ENCODE peak calls at places on chromosomes 3 and 15, in ten cellular contexts. S, D, W, G, E, U, Q, Z, L and O are unnamed samples.
A peak's percentile ranks its signal among the peaks of the same experiment; 100 is the strongest.

GRCh38 chr3:52301042-52301441 is 13.4 kb downstream of the GLYCTK start:
- DNase-seq in D (no peak), Q (no peak), W (no peak), E (no peak), Z (no peak), S (no peak), L (no peak), G (no peak), U (no peak), O (no peak)

GRCh38 chr3:16906679-16907078 is 21.9 kb downstream of the PLCL2 start:
- DNase-seq in Z (no peak), S (no peak), E (peak; percentile 54), L (no peak), G (no peak), Q (no peak), D (no peak), U (peak; percentile 56), W (no peak), O (peak; percentile 31)

GRCh38 chr15:78360426-78360825 is 20.3 kb downstream of the CRABP1 start:
- DNase-seq in E (no peak), Q (no peak), L (peak; percentile 88), W (no peak), Z (no peak), S (no peak), U (no peak), D (peak; percentile 69), G (no peak), O (no peak)

GRCh38 chr15:58761010-58761388 is 10.1 kb upstream of the MINDY2 start:
- DNase-seq in Z (no peak), L (no peak), U (no peak), S (no peak), G (no peak), D (no peak), W (no peak), Q (no peak), E (no peak), O (no peak)

GRCh38 chr15:58043192-58043903 is 22.2 kb downstream of the ALDH1A2 start:
- DNase-seq in Z (no peak), U (peak; percentile 52), S (peak; percentile 49), Q (peak; percentile 31), G (no peak), E (peak; percentile 49), W (peak; percentile 60), L (no peak), D (peak; percentile 52), O (peak; percentile 64)

GRCh38 chr15:31381801-31382692 is 55.4 kb downstream of the KLF13 start:
- DNase-seq in Q (no peak), S (no peak), L (no peak), G (no peak), D (no peak), Z (no peak), E (no peak), W (no peak), U (no peak), O (no peak)

GRCh38 chr3:24730173-24730572 is 235.5 kb upstream of the THRB start:
- DNase-seq in S (no peak), L (no peak), U (no peak), Q (no peak), G (no peak), Z (no peak), W (no peak), E (no peak), D (no peak), O (no peak)

GRCh38 chr15:42154576-42155355 is 1.7 kb downstream of the PLA2G4F start:
- DNase-seq in D (no peak), W (no peak), Z (no peak), U (no peak), E (no peak), G (no peak), Q (no peak), L (no peak), S (no peak), O (peak; percentile 18)

GRCh38 chr3:9715764-9716437 is 12.3 kb downstream of the CPNE9 start:
- DNase-seq in Q (peak; percentile 61), L (peak; percentile 94), D (peak; percentile 77), G (no peak), S (no peak), E (peak; percentile 78), U (peak; percentile 63), W (no peak), Z (peak; percentile 9), O (peak; percentile 92)

GRCh38 chr3:187131981-187132380 is 7.3 kb downstream of the RPL39L start:
- DNase-seq in L (no peak), E (no peak), D (no peak), Q (no peak), S (no peak), Z (no peak), G (no peak), W (no peak), U (no peak), O (no peak)

GRCh38 chr3:187132666-187133065 is 6.6 kb downstream of the RPL39L start:
- DNase-seq in Z (no peak), G (no peak), L (no peak), E (no peak), U (no peak), D (no peak), Q (no peak), S (no peak), W (no peak), O (no peak)

GRCh38 chr3:187125319-187126031 is 13.8 kb downstream of the RPL39L start:
- DNase-seq in L (no peak), Q (no peak), U (no peak), D (no peak), S (no peak), W (no peak), E (no peak), G (no peak), Z (no peak), O (no peak)

GRCh38 chr3:187136347-187136746 is 2.9 kb downstream of the RPL39L start:
- DNase-seq in U (no peak), W (no peak), E (no peak), L (no peak), Q (no peak), Z (no peak), S (no peak), G (no peak), D (no peak), O (no peak)

GRCh38 chr3:187130346-187131066 is 8.8 kb downstream of the RPL39L start:
- DNase-seq in L (no peak), D (no peak), Q (no peak), Z (peak; percentile 4), W (no peak), E (no peak), U (no peak), S (no peak), G (no peak), O (peak; percentile 80)
- H3K9me3 ChIP-seq in L (no peaks in the 10 kb centered on the region), D (no peaks in the 10 kb centered on the region), Q (no peaks in the 10 kb centered on the region), Z (no peaks in the 10 kb centered on the region), W (peaks cover 3% of the 10 kb centered on the region), E (no peaks in the 10 kb centered on the region), U (no peaks in the 10 kb centered on the region), S (no peaks in the 10 kb centered on the region), G (peaks cover 8% of the 10 kb centered on the region), O (no peaks in the 10 kb centered on the region)

DNA sequence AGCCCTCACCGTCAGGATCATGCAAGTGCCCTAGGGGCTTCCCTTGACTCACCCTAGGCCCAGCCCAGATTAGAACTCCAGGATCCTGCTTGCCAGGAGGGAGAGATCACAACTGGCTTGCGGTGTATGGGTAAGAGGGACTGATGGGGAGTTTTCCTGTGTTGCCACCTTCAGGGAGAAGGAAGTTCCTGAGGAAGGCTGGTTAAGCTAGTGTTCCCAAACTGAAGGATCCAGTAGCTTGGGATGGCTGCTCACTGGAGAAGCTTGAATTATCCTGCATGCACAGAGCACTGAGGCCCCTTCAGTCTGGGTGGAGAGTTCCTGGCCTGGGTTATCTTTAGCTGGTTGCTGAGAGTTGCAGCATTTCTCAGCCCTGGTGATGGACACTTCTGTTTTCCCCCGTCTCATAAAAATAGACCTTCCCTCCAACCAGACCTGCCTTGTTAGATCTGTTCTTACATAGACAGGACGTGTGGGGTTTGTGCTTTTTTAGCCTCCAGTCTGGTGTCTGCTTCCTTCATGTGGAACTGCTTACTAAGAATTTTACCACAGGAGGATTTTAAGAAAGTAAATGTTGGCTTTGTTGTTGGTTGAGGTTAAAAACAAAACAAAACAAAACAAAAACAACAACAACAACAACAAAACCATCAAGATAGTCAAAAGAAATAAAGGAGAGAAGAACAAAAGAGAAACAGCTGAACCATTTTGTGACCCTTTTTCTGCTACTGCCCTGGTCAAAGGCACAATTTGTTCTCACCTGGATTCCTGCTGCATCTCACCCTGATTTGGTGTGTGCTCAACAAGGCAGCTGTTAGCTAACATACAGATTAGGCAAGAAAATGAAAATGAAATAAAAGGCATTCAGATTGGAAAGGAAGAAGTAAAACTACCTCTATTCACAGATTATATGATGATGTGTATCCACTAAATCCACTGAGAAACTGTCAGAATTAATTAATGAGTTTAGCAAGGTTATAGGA is 28.4 kb upstream of the XIRP1 start:
- DNase-seq in S (no peak), D (no peak), E (no peak), W (no peak), G (no peak), L (no peak), U (no peak), Q (no peak), Z (no peak), O (no peak)
- H3K4me3 ChIP-seq in S (no peak overlapping the region), D (no peak overlapping the region), E (no peak overlapping the region), W (no peak overlapping the region), G (no peak overlapping the region), L (no peak overlapping the region), U (no peak overlapping the region), Q (no peak overlapping the region), Z (no peak overlapping the region), O (no peak overlapping the region)

GRCh38 chr3:294581-294980 is 98.0 kb downstream of the CHL1 start:
- DNase-seq in E (no peak), Z (no peak), Q (no peak), D (no peak), S (no peak), G (no peak), W (no peak), L (no peak), U (no peak), O (no peak)

GRCh38 chr3:294096-294495 is 97.5 kb downstream of the CHL1 start:
- DNase-seq in W (no peak), Q (no peak), E (peak; percentile 7), G (no peak), D (no peak), U (no peak), S (no peak), L (no peak), Z (no peak), O (no peak)

GRCh38 chr3:291028-291427 is 94.5 kb downstream of the CHL1 start:
- DNase-seq in Z (no peak), G (no peak), E (no peak), D (no peak), L (no peak), Q (no peak), U (no peak), W (no peak), S (no peak), O (no peak)

GRCh38 chr3:288383-288782 is 91.8 kb downstream of the CHL1 start:
- DNase-seq in Q (no peak), L (no peak), S (no peak), E (no peak), U (no peak), Z (no peak), G (no peak), W (no peak), D (no peak), O (no peak)

GRCh38 chr3:292038-292437 is 95.5 kb downstream of the CHL1 start:
- DNase-seq in D (no peak), U (no peak), S (no peak), E (no peak), Z (no peak), L (no peak), Q (no peak), G (no peak), W (no peak), O (no peak)
- H3K9me3 ChIP-seq in D (no peaks in the 10 kb centered on the region), U (no peaks in the 10 kb centered on the region), S (no peaks in the 10 kb centered on the region), E (no peaks in the 10 kb centered on the region), Z (no peaks in the 10 kb centered on the region), L (no peaks in the 10 kb centered on the region), Q (no peaks in the 10 kb centered on the region), G (no peaks in the 10 kb centered on the region), W (no peaks in the 10 kb centered on the region), O (no peaks in the 10 kb centered on the region)

GRCh38 chr15:96053039-96054021 is 277.2 kb upstream of the NR2F2 start:
- DNase-seq in L (peak; percentile 60), D (peak; percentile 82), Q (peak; percentile 68), S (peak; percentile 75), Z (no peak), U (peak; percentile 22), G (peak; percentile 30), E (peak; percentile 19), W (peak; percentile 61), O (peak; percentile 32)
- H3K4me3 ChIP-seq in L (peak overlapping the region; percentile 43), D (peak overlapping the region; percentile 46), Q (peak overlapping the region; percentile 35), S (peak overlapping the region; percentile 22), Z (no peak overlapping the region), U (peak overlapping the region; percentile 21), G (no peak overlapping the region), E (peak overlapping the region; percentile 33), W (no peak overlapping the region), O (peak overlapping the region; percentile 22)